ENCODE peak calls at places on chromosomes 6 and 20, in eight cellular contexts. One of them, this sample, is unnamed.

GRCh38 chr6:149897855-149898744 is at the start of gene RAET1E:
- DNase-seq in H9: no peak
- DNase-seq in bronchial epithelial cell: no peak
- DNase-seq in CD4-positive, alpha-beta T cell: no peak
- DNase-seq in BE2C: no peak
- DNase-seq in NCI-H446: no peak
- DNase-seq in NCI-H1092: no peak
- DNase-seq in activated CD8-positive, alpha-beta T cell treated with anti-CD3 and anti-CD28 coated beads for 36 hours: no peak
- DNase-seq in this sample: no peak

GRCh38 chr20:5526516-5526915 is 209.8 kb upstream of the PROKR2 start:
- DNase-seq in H9: peak
- DNase-seq in bronchial epithelial cell: peak
- DNase-seq in CD4-positive, alpha-beta T cell: no peak
- DNase-seq in BE2C: no peak
- DNase-seq in NCI-H446: no peak
- DNase-seq in NCI-H1092: no peak
- DNase-seq in activated CD8-positive, alpha-beta T cell treated with anti-CD3 and anti-CD28 coated beads for 36 hours: no peak
- DNase-seq in this sample: no peak

GRCh38 chr20:23225407-23226060 is 125.1 kb upstream of the NXT1 start:
- DNase-seq in H9: no peak
- DNase-seq in bronchial epithelial cell: peak
- DNase-seq in CD4-positive, alpha-beta T cell: no peak
- DNase-seq in BE2C: no peak
- DNase-seq in NCI-H446: no peak
- DNase-seq in NCI-H1092: no peak
- DNase-seq in activated CD8-positive, alpha-beta T cell treated with anti-CD3 and anti-CD28 coated beads for 36 hours: no peak
- DNase-seq in this sample: no peak

GRCh38 chr6:55578537-55579363 is at the start of gene HMGCLL1:
- DNase-seq in H9: peak
- DNase-seq in bronchial epithelial cell: peak
- DNase-seq in CD4-positive, alpha-beta T cell: no peak
- DNase-seq in BE2C: peak
- DNase-seq in NCI-H446: peak
- DNase-seq in NCI-H1092: no peak
- DNase-seq in activated CD8-positive, alpha-beta T cell treated with anti-CD3 and anti-CD28 coated beads for 36 hours: no peak
- DNase-seq in this sample: no peak

GRCh38 chr20:1907586-1907985 is 12.4 kb downstream of the SIRPA start:
- DNase-seq in H9: no peak
- DNase-seq in bronchial epithelial cell: no peak
- DNase-seq in CD4-positive, alpha-beta T cell: no peak
- DNase-seq in BE2C: no peak
- DNase-seq in NCI-H446: no peak
- DNase-seq in NCI-H1092: no peak
- DNase-seq in activated CD8-positive, alpha-beta T cell treated with anti-CD3 and anti-CD28 coated beads for 36 hours: no peak
- DNase-seq in this sample: peak

GRCh38 chr6:42935322-42935721 is 6.0 kb downstream of the CNPY3 start:
- DNase-seq in H9: no peak
- DNase-seq in bronchial epithelial cell: no peak
- DNase-seq in CD4-positive, alpha-beta T cell: no peak
- DNase-seq in BE2C: no peak
- DNase-seq in NCI-H446: no peak
- DNase-seq in NCI-H1092: no peak
- DNase-seq in activated CD8-positive, alpha-beta T cell treated with anti-CD3 and anti-CD28 coated beads for 36 hours: no peak
- DNase-seq in this sample: peak

GRCh38 chr20:61205769-61206168 is 46.3 kb upstream of the CDH4 start:
- DNase-seq in H9: no peak
- DNase-seq in bronchial epithelial cell: peak
- DNase-seq in CD4-positive, alpha-beta T cell: no peak
- DNase-seq in BE2C: no peak
- DNase-seq in NCI-H446: no peak
- DNase-seq in NCI-H1092: no peak
- DNase-seq in activated CD8-positive, alpha-beta T cell treated with anti-CD3 and anti-CD28 coated beads for 36 hours: no peak
- DNase-seq in this sample: no peak

GRCh38 chr6:32432050-32432450 is 7.6 kb upstream of the HLA-DRA start:
- DNase-seq in H9: no peak
- DNase-seq in bronchial epithelial cell: peak
- DNase-seq in CD4-positive, alpha-beta T cell: no peak
- DNase-seq in BE2C: no peak
- DNase-seq in NCI-H446: peak
- DNase-seq in NCI-H1092: no peak
- DNase-seq in activated CD8-positive, alpha-beta T cell treated with anti-CD3 and anti-CD28 coated beads for 36 hours: no peak
- DNase-seq in this sample: peak

GRCh38 chr20:61478611-61479305 is 226.7 kb downstream of the CDH4 start:
- DNase-seq in H9: peak
- DNase-seq in bronchial epithelial cell: no peak
- DNase-seq in CD4-positive, alpha-beta T cell: no peak
- DNase-seq in BE2C: no peak
- DNase-seq in NCI-H446: no peak
- DNase-seq in NCI-H1092: no peak
- DNase-seq in activated CD8-positive, alpha-beta T cell treated with anti-CD3 and anti-CD28 coated beads for 36 hours: no peak
- DNase-seq in this sample: no peak

GRCh38 chr6:25307805-25308494 is 28.8 kb downstream of the CARMIL1 start:
- DNase-seq in H9: no peak
- DNase-seq in bronchial epithelial cell: no peak
- DNase-seq in CD4-positive, alpha-beta T cell: no peak
- DNase-seq in BE2C: no peak
- DNase-seq in NCI-H446: no peak
- DNase-seq in NCI-H1092: no peak
- DNase-seq in activated CD8-positive, alpha-beta T cell treated with anti-CD3 and anti-CD28 coated beads for 36 hours: no peak
- DNase-seq in this sample: no peak

GRCh38 chr6:41515995-41516394 is 30.2 kb upstream of the FOXP4 start:
- DNase-seq in H9: no peak
- DNase-seq in bronchial epithelial cell: no peak
- DNase-seq in CD4-positive, alpha-beta T cell: no peak
- DNase-seq in BE2C: no peak
- DNase-seq in NCI-H446: no peak
- DNase-seq in NCI-H1092: no peak
- DNase-seq in activated CD8-positive, alpha-beta T cell treated with anti-CD3 and anti-CD28 coated beads for 36 hours: no peak
- DNase-seq in this sample: no peak

GRCh38 chr6:44298864-44299263 is 14.3 kb downstream of the AARS2 start:
- DNase-seq in H9: no peak
- DNase-seq in bronchial epithelial cell: no peak
- DNase-seq in CD4-positive, alpha-beta T cell: no peak
- DNase-seq in BE2C: no peak
- DNase-seq in NCI-H446: no peak
- DNase-seq in NCI-H1092: no peak
- DNase-seq in activated CD8-positive, alpha-beta T cell treated with anti-CD3 and anti-CD28 coated beads for 36 hours: no peak
- DNase-seq in this sample: no peak

GRCh38 chr6:17039266-17039665 is 62.6 kb upstream of the STMND1 start:
- DNase-seq in H9: no peak
- DNase-seq in bronchial epithelial cell: peak
- DNase-seq in CD4-positive, alpha-beta T cell: no peak
- DNase-seq in BE2C: no peak
- DNase-seq in NCI-H446: no peak
- DNase-seq in NCI-H1092: no peak
- DNase-seq in activated CD8-positive, alpha-beta T cell treated with anti-CD3 and anti-CD28 coated beads for 36 hours: no peak
- DNase-seq in this sample: no peak

GRCh38 chr6:105750089-105750488 is 336.0 kb upstream of the PRDM1 start:
- DNase-seq in H9: no peak
- DNase-seq in bronchial epithelial cell: no peak
- DNase-seq in CD4-positive, alpha-beta T cell: no peak
- DNase-seq in BE2C: no peak
- DNase-seq in NCI-H446: no peak
- DNase-seq in NCI-H1092: no peak
- DNase-seq in activated CD8-positive, alpha-beta T cell treated with anti-CD3 and anti-CD28 coated beads for 36 hours: no peak
- DNase-seq in this sample: no peak

This sample was measured in lung microvascular endothelial cell.